ENCODE peak calls at places on chromosomes 5 and 9, in ten cellular contexts. One of them, this sample, is unnamed.
A peak's percentile ranks its signal among the peaks of the same experiment; 100 is the strongest.

GRCh38 chr9:128102861-128103588 is 24.5 kb downstream of the PTGES2 start:
- DNase-seq in fibroblast of lung: no peak
- DNase-seq in endothelial cell: no peak
- DNase-seq in body of pancreas: peak; percentile 91
- DNase-seq in Caco-2: no peak
- DNase-seq in foreskin fibroblast: no peak
- DNase-seq in cardiac muscle cell: no peak
- DNase-seq in GM12865: no peak
- DNase-seq in nephron progenitor cell: peak; percentile 58
- DNase-seq in cardiac fibroblast: no peak
- DNase-seq in this sample: no peak

GRCh38 chr9:90870646-90871326 is 69.2 kb downstream of the SYK start:
- DNase-seq in fibroblast of lung: peak; percentile 20
- DNase-seq in endothelial cell: peak; percentile 24
- DNase-seq in body of pancreas: peak; percentile 58
- DNase-seq in Caco-2: no peak
- DNase-seq in foreskin fibroblast: peak; percentile 64
- DNase-seq in cardiac muscle cell: peak; percentile 51
- DNase-seq in GM12865: peak; percentile 62
- DNase-seq in nephron progenitor cell: peak; percentile 36
- DNase-seq in cardiac fibroblast: peak; percentile 63
- DNase-seq in this sample: peak; percentile 14

GRCh38 chr9:27247756-27248155 is 49.2 kb downstream of the EQTN start:
- DNase-seq in fibroblast of lung: peak; percentile 61
- DNase-seq in endothelial cell: peak; percentile 51
- DNase-seq in body of pancreas: peak; percentile 46
- DNase-seq in Caco-2: no peak
- DNase-seq in foreskin fibroblast: no peak
- DNase-seq in cardiac muscle cell: peak; percentile 54
- DNase-seq in GM12865: peak; percentile 41
- DNase-seq in nephron progenitor cell: peak; percentile 40
- DNase-seq in cardiac fibroblast: peak; percentile 68
- DNase-seq in this sample: peak; percentile 63

GRCh38 chr5:180085837-180086236 is 14.3 kb upstream of the RNF130 start:
- DNase-seq in fibroblast of lung: peak; percentile 23
- DNase-seq in endothelial cell: no peak
- DNase-seq in body of pancreas: no peak
- DNase-seq in Caco-2: no peak
- DNase-seq in foreskin fibroblast: no peak
- DNase-seq in cardiac muscle cell: no peak
- DNase-seq in GM12865: no peak
- DNase-seq in nephron progenitor cell: no peak
- DNase-seq in cardiac fibroblast: peak; percentile 60
- DNase-seq in this sample: no peak

GRCh38 chr9:111832428-111832827 is 37.7 kb upstream of the SHOC1 start:
- DNase-seq in fibroblast of lung: peak; percentile 20
- DNase-seq in endothelial cell: no peak
- DNase-seq in body of pancreas: no peak
- DNase-seq in Caco-2: no peak
- DNase-seq in foreskin fibroblast: no peak
- DNase-seq in cardiac muscle cell: no peak
- DNase-seq in GM12865: no peak
- DNase-seq in nephron progenitor cell: no peak
- DNase-seq in cardiac fibroblast: no peak
- DNase-seq in this sample: no peak

GRCh38 chr9:97297889-97298288 is 9.6 kb upstream of the CCDC180 start:
- DNase-seq in fibroblast of lung: no peak
- DNase-seq in endothelial cell: no peak
- DNase-seq in body of pancreas: no peak
- DNase-seq in Caco-2: no peak
- DNase-seq in foreskin fibroblast: no peak
- DNase-seq in cardiac muscle cell: no peak
- DNase-seq in GM12865: no peak
- DNase-seq in nephron progenitor cell: no peak
- DNase-seq in cardiac fibroblast: no peak
- DNase-seq in this sample: no peak

GRCh38 chr9:77922587-77922986 is 109.0 kb downstream of the GNAQ start:
- DNase-seq in fibroblast of lung: peak; percentile 77
- DNase-seq in endothelial cell: no peak
- DNase-seq in body of pancreas: no peak
- DNase-seq in Caco-2: no peak
- DNase-seq in foreskin fibroblast: no peak
- DNase-seq in cardiac muscle cell: no peak
- DNase-seq in GM12865: no peak
- DNase-seq in nephron progenitor cell: no peak
- DNase-seq in cardiac fibroblast: peak; percentile 19
- DNase-seq in this sample: no peak

GRCh38 chr9:14133394-14133793 is 180.5 kb downstream of the NFIB start:
- DNase-seq in fibroblast of lung: peak; percentile 30
- DNase-seq in endothelial cell: no peak
- DNase-seq in body of pancreas: no peak
- DNase-seq in Caco-2: no peak
- DNase-seq in foreskin fibroblast: no peak
- DNase-seq in cardiac muscle cell: no peak
- DNase-seq in GM12865: no peak
- DNase-seq in nephron progenitor cell: no peak
- DNase-seq in cardiac fibroblast: no peak
- DNase-seq in this sample: no peak

GRCh38 chr5:94524841-94525697 is 93.3 kb downstream of the KIAA0825 start:
- DNase-seq in fibroblast of lung: peak; percentile 43
- DNase-seq in endothelial cell: no peak
- DNase-seq in body of pancreas: no peak
- DNase-seq in Caco-2: no peak
- DNase-seq in foreskin fibroblast: peak; percentile 54
- DNase-seq in cardiac muscle cell: peak; percentile 44
- DNase-seq in GM12865: peak; percentile 71
- DNase-seq in nephron progenitor cell: peak; percentile 4
- DNase-seq in cardiac fibroblast: peak; percentile 63
- DNase-seq in this sample: peak; percentile 24

GRCh38 chr9:81535542-81536241 is 153.7 kb downstream of the TLE1 start:
- DNase-seq in fibroblast of lung: peak; percentile 84
- DNase-seq in endothelial cell: no peak
- DNase-seq in body of pancreas: no peak
- DNase-seq in Caco-2: peak; percentile 27
- DNase-seq in foreskin fibroblast: no peak
- DNase-seq in cardiac muscle cell: no peak
- DNase-seq in GM12865: no peak
- DNase-seq in nephron progenitor cell: no peak
- DNase-seq in cardiac fibroblast: peak; percentile 90
- DNase-seq in this sample: no peak

GRCh38 chr5:43305948-43306563 is 7.2 kb downstream of the HMGCS1 start:
- DNase-seq in fibroblast of lung: peak; percentile 59
- DNase-seq in endothelial cell: no peak
- DNase-seq in body of pancreas: no peak
- DNase-seq in Caco-2: no peak
- DNase-seq in foreskin fibroblast: peak; percentile 69
- DNase-seq in cardiac muscle cell: peak; percentile 69
- DNase-seq in GM12865: peak; percentile 77
- DNase-seq in nephron progenitor cell: no peak
- DNase-seq in cardiac fibroblast: peak; percentile 75
- DNase-seq in this sample: no peak

GRCh38 chr9:122158202-122158601 is 1.4 kb downstream of the NDUFA8 start:
- DNase-seq in fibroblast of lung: peak; percentile 49
- DNase-seq in endothelial cell: peak; percentile 39
- DNase-seq in body of pancreas: peak; percentile 61
- DNase-seq in Caco-2: peak; percentile 66
- DNase-seq in foreskin fibroblast: peak; percentile 54
- DNase-seq in cardiac muscle cell: peak; percentile 24
- DNase-seq in GM12865: peak; percentile 69
- DNase-seq in nephron progenitor cell: peak; percentile 27
- DNase-seq in cardiac fibroblast: peak; percentile 61
- DNase-seq in this sample: no peak

GRCh38 chr5:145531038-145531734 is 304.0 kb downstream of the PRELID2 start:
- DNase-seq in fibroblast of lung: peak; percentile 90
- DNase-seq in endothelial cell: no peak
- DNase-seq in body of pancreas: peak; percentile 34
- DNase-seq in Caco-2: peak; percentile 54
- DNase-seq in foreskin fibroblast: peak; percentile 80
- DNase-seq in cardiac muscle cell: no peak
- DNase-seq in GM12865: no peak
- DNase-seq in nephron progenitor cell: no peak
- DNase-seq in cardiac fibroblast: peak; percentile 78
- DNase-seq in this sample: peak; percentile 89

GRCh38 chr9:87531370-87532295 is 34.0 kb downstream of the DAPK1 start:
- DNase-seq in fibroblast of lung: no peak
- DNase-seq in endothelial cell: no peak
- DNase-seq in body of pancreas: no peak
- DNase-seq in Caco-2: no peak
- DNase-seq in foreskin fibroblast: no peak
- DNase-seq in cardiac muscle cell: no peak
- DNase-seq in GM12865: no peak
- DNase-seq in nephron progenitor cell: no peak
- DNase-seq in cardiac fibroblast: no peak
- DNase-seq in this sample: no peak

GRCh38 chr5:168712280-168712924 is 133.2 kb upstream of the PANK3 start:
- DNase-seq in fibroblast of lung: peak; percentile 99
- DNase-seq in endothelial cell: no peak
- DNase-seq in body of pancreas: no peak
- DNase-seq in Caco-2: no peak
- DNase-seq in foreskin fibroblast: peak; percentile 91
- DNase-seq in cardiac muscle cell: no peak
- DNase-seq in GM12865: peak; percentile 68
- DNase-seq in nephron progenitor cell: no peak
- DNase-seq in cardiac fibroblast: peak; percentile 99
- DNase-seq in this sample: peak; percentile 37

GRCh38 chr9:107675476-107676264 is 186.1 kb upstream of the KLF4 start:
- DNase-seq in fibroblast of lung: no peak
- DNase-seq in endothelial cell: no peak
- DNase-seq in body of pancreas: no peak
- DNase-seq in Caco-2: no peak
- DNase-seq in foreskin fibroblast: no peak
- DNase-seq in cardiac muscle cell: no peak
- DNase-seq in GM12865: no peak
- DNase-seq in nephron progenitor cell: no peak
- DNase-seq in cardiac fibroblast: no peak
- DNase-seq in this sample: no peak

GRCh38 chr9:107674252-107674936 is 184.8 kb upstream of the KLF4 start:
- DNase-seq in fibroblast of lung: no peak
- DNase-seq in endothelial cell: no peak
- DNase-seq in body of pancreas: no peak
- DNase-seq in Caco-2: no peak
- DNase-seq in foreskin fibroblast: no peak
- DNase-seq in cardiac muscle cell: no peak
- DNase-seq in GM12865: no peak
- DNase-seq in nephron progenitor cell: no peak
- DNase-seq in cardiac fibroblast: no peak
- DNase-seq in this sample: no peak

GRCh38 chr9:107671588-107671987 is 182.0 kb upstream of the KLF4 start:
- DNase-seq in fibroblast of lung: no peak
- DNase-seq in endothelial cell: no peak
- DNase-seq in body of pancreas: no peak
- DNase-seq in Caco-2: no peak
- DNase-seq in foreskin fibroblast: no peak
- DNase-seq in cardiac muscle cell: no peak
- DNase-seq in GM12865: no peak
- DNase-seq in nephron progenitor cell: no peak
- DNase-seq in cardiac fibroblast: no peak
- DNase-seq in this sample: no peak

GRCh38 chr9:107674937-107675277 is 185.3 kb upstream of the KLF4 start:
- DNase-seq in fibroblast of lung: no peak
- DNase-seq in endothelial cell: no peak
- DNase-seq in body of pancreas: no peak
- DNase-seq in Caco-2: no peak
- DNase-seq in foreskin fibroblast: peak; percentile 82
- DNase-seq in cardiac muscle cell: no peak
- DNase-seq in GM12865: peak; percentile 13
- DNase-seq in nephron progenitor cell: no peak
- DNase-seq in cardiac fibroblast: no peak
- DNase-seq in this sample: no peak
- TF ChIP-seq CTCF in fibroblast of lung: no peak
- TF ChIP-seq CTCF in endothelial cell: no peak
- TF ChIP-seq CTCF in body of pancreas: no peak
- TF ChIP-seq CTCF in Caco-2: no peak
- TF ChIP-seq CTCF in foreskin fibroblast: peak; percentile 17
- TF ChIP-seq CTCF in cardiac muscle cell: no peak
- TF ChIP-seq CTCF in GM12865: no peak
- TF ChIP-seq CTCF in nephron progenitor cell: no peak
- TF ChIP-seq CTCF in cardiac fibroblast: no peak
- TF ChIP-seq CTCF in this sample: no peak

GRCh38 chr5:75734913-75735789 is 17.9 kb upstream of the POC5 start:
- DNase-seq in fibroblast of lung: peak; percentile 1
- DNase-seq in endothelial cell: peak; percentile 47
- DNase-seq in body of pancreas: peak; percentile 72
- DNase-seq in Caco-2: peak; percentile 62
- DNase-seq in foreskin fibroblast: peak; percentile 34
- DNase-seq in cardiac muscle cell: peak; percentile 58
- DNase-seq in GM12865: peak; percentile 54
- DNase-seq in nephron progenitor cell: peak; percentile 31
- DNase-seq in cardiac fibroblast: peak; percentile 46
- DNase-seq in this sample: peak; percentile 68
- TF ChIP-seq CTCF in fibroblast of lung: peak; percentile 16
- TF ChIP-seq CTCF in endothelial cell: no peak
- TF ChIP-seq CTCF in body of pancreas: peak; percentile 70
- TF ChIP-seq CTCF in Caco-2: peak; percentile 59
- TF ChIP-seq CTCF in foreskin fibroblast: peak; percentile 30
- TF ChIP-seq CTCF in cardiac muscle cell: peak; percentile 26
- TF ChIP-seq CTCF in GM12865: peak; percentile 54
- TF ChIP-seq CTCF in nephron progenitor cell: peak; percentile 49
- TF ChIP-seq CTCF in cardiac fibroblast: peak; percentile 42
- TF ChIP-seq CTCF in this sample: peak; percentile 64

DNA sequence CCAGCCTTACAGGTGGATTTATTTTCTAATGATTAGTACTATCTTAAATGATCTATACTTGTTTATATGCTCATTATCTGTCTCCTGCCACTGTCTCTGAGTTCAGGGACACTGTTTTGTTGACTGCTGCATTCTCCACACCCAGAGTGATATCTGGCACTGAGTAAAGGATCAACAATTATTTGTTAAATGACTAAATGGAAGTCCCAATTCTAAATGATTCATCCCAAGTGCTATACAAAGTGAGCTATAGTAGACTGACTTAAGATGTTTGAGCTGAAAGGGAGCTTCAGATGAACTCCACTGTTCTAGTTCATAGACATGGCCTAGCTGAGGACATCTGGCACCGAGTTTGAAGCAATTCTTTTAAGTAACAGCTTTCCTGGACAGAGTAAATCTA is 40.5 kb downstream of the ITGA2 start:
- DNase-seq in fibroblast of lung: no peak
- DNase-seq in endothelial cell: no peak
- DNase-seq in body of pancreas: no peak
- DNase-seq in Caco-2: no peak
- DNase-seq in foreskin fibroblast: no peak
- DNase-seq in cardiac muscle cell: no peak
- DNase-seq in GM12865: no peak
- DNase-seq in nephron progenitor cell: no peak
- DNase-seq in cardiac fibroblast: peak; percentile 31
- DNase-seq in this sample: no peak
- TF ChIP-seq CTCF in fibroblast of lung: no peak
- TF ChIP-seq CTCF in endothelial cell: no peak
- TF ChIP-seq CTCF in body of pancreas: no peak
- TF ChIP-seq CTCF in Caco-2: no peak
- TF ChIP-seq CTCF in foreskin fibroblast: no peak
- TF ChIP-seq CTCF in cardiac muscle cell: no peak
- TF ChIP-seq CTCF in GM12865: no peak
- TF ChIP-seq CTCF in nephron progenitor cell: no peak
- TF ChIP-seq CTCF in cardiac fibroblast: no peak
- TF ChIP-seq CTCF in this sample: no peak

DNA sequence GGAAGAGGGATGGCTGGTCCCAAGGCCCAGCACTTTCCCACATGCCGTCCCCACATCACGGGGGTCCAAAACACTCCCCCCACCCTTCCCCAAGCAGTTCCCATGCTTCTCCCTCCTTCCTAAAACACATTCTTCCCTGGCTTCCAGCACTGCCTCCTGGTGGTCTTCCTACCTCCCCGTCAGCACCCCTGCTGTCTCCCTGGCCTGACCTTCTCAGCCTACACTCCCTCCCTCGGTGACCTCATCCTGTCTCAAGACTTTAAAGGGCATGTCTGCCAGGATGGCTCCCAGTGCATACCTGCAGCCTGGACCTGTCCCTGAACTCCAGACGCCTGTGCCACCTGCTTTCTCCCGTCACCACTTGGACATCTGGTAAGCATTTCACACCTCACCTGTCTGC is 4.3 kb upstream of the NCS1 start:
- DNase-seq in fibroblast of lung: no peak
- DNase-seq in endothelial cell: no peak
- DNase-seq in body of pancreas: no peak
- DNase-seq in Caco-2: no peak
- DNase-seq in foreskin fibroblast: no peak
- DNase-seq in cardiac muscle cell: no peak
- DNase-seq in GM12865: no peak
- DNase-seq in nephron progenitor cell: no peak
- DNase-seq in cardiac fibroblast: no peak
- DNase-seq in this sample: no peak
- TF ChIP-seq CTCF in fibroblast of lung: no peak
- TF ChIP-seq CTCF in endothelial cell: no peak
- TF ChIP-seq CTCF in body of pancreas: no peak
- TF ChIP-seq CTCF in Caco-2: no peak
- TF ChIP-seq CTCF in foreskin fibroblast: peak; percentile 2
- TF ChIP-seq CTCF in cardiac muscle cell: no peak
- TF ChIP-seq CTCF in GM12865: no peak
- TF ChIP-seq CTCF in nephron progenitor cell: no peak
- TF ChIP-seq CTCF in cardiac fibroblast: no peak
- TF ChIP-seq CTCF in this sample: no peak

This sample was measured in Calu3.